ENCODE peak calls at places on chromosomes 12 and 14, in four cellular contexts. K is PC-9; R is stimulated activated CD8-positive, alpha-beta memory T cell treated with anti-CD3 and anti-CD28 coated beads, Interleukin-7, amount 100 ng/mL, for 1 hour; H is left ventricle myocardium inferior. D is an unnamed sample.

GRCh38 chr12:45839917-45840316 is 110.4 kb downstream of the ARID2 start:
- DNase-seq in K (no peak), R (no peak), H (no peak), D (no peak)

GRCh38 chr12:6154730-6155459 is 30.4 kb upstream of the VWF start:
- DNase-seq in K (no peak), R (no peak), H (peak), D (peak)

GRCh38 chr12:3600951-3601350 is 109.9 kb downstream of the PRMT8 start:
- DNase-seq in K (no peak), R (no peak), H (no peak), D (no peak)

GRCh38 chr14:91380610-91381371 is 36.8 kb downstream of the CCDC88C start:
- DNase-seq in K (no peak), R (no peak), H (peak), D (peak)

GRCh38 chr14:35389315-35389667 is 15.3 kb downstream of the NFKBIA start:
- DNase-seq in K (no peak), R (no peak), H (peak), D (no peak)

GRCh38 chr14:54120260-54120659 is 163.6 kb upstream of the BMP4 start:
- DNase-seq in K (no peak), R (no peak), H (no peak), D (no peak)

GRCh38 chr12:128823216-128823915 is 392 bp downstream of the SLC15A4 start:
- DNase-seq in K (peak), R (no peak), H (peak), D (peak)

GRCh38 chr12:31518680-31519227 is 72.2 kb downstream of the DENND5B start:
- DNase-seq in K (peak), R (no peak), H (no peak), D (no peak)

GRCh38 chr12:8941691-8942478 is 7.6 kb downstream of the M6PR start:
- DNase-seq in K (no peak), R (no peak), H (no peak), D (no peak)

GRCh38 chr14:95346820-95347219 is 27.1 kb upstream of the CLMN start:
- DNase-seq in K (no peak), R (no peak), H (no peak), D (no peak)

GRCh38 chr12:4036872-4037271 is 163.7 kb upstream of the PARP11 start:
- DNase-seq in K (no peak), R (no peak), H (no peak), D (no peak)

GRCh38 chr12:21001778-21002177 is 129.2 kb upstream of the SLCO1B1 start:
- DNase-seq in K (no peak), R (no peak), H (no peak), D (no peak)

GRCh38 chr14:29712586-29712985 is 215.1 kb downstream of the PRKD1 start:
- DNase-seq in K (no peak), R (no peak), H (no peak), D (no peak)

D was measured in Right ventricle myocardium inferior.